ENCODE peak calls at places on chromosomes 5 and 9, in ten cellular contexts. U is dorsolateral prefrontal cortex; A is GM13976; M is activated CD8-positive, alpha-beta T cell treated with anti-CD3 and anti-CD28 coated beads for 36 hours; T is natural killer cell; R is WTC11; F is kidney; I is astrocyte of the spinal cord; Y is kidney epithelial cell; K is foreskin fibroblast. W is an unnamed sample.

GRCh38 chr5:134541736-134542376 is 16.4 kb downstream of the JADE2 start:
- DNase-seq in T (no peak), R (peak; percentile 82), U (no peak), K (no peak), A (peak; percentile 68), I (peak; percentile 46), F (no peak), M (peak; percentile 45), Y (no peak), W (peak; percentile 46)

GRCh38 chr9:121949766-121950165 is 143.3 kb downstream of the TTLL11 start:
- DNase-seq in U (no peak), R (no peak), F (no peak), K (no peak), T (no peak), M (no peak), I (no peak), A (no peak), Y (no peak), W (no peak)

GRCh38 chr9:134696433-134696832 is 54.8 kb downstream of the COL5A1 start:
- DNase-seq in I (no peak), F (no peak), M (no peak), A (no peak), Y (no peak), R (no peak), T (no peak), K (no peak), U (no peak), W (no peak)

GRCh38 chr5:163913548-163913947 is 408.1 kb downstream of the MAT2B start:
- DNase-seq in I (no peak), T (no peak), M (no peak), A (no peak), Y (no peak), K (no peak), R (no peak), F (no peak), U (no peak), W (no peak)

GRCh38 chr5:107570805-107571531 is 99.8 kb downstream of the EFNA5 start:
- DNase-seq in R (peak; percentile 28), Y (no peak), F (no peak), M (peak; percentile 63), U (no peak), A (peak; percentile 52), T (peak; percentile 35), K (no peak), I (no peak), W (peak; percentile 55)

GRCh38 chr9:126702501-126703329 is 89.0 kb downstream of the LMX1B start:
- DNase-seq in U (no peak), F (peak; percentile 57), A (peak; percentile 72), I (no peak), Y (no peak), T (peak; percentile 46), R (peak; percentile 84), M (peak; percentile 64), K (no peak), W (peak; percentile 66)

GRCh38 chr9:26786571-26786970 is 106.0 kb downstream of the CAAP1 start:
- DNase-seq in K (no peak), Y (no peak), U (no peak), I (no peak), R (no peak), F (no peak), T (no peak), M (no peak), A (no peak), W (no peak)

GRCh38 chr9:6239694-6240093 is 24.1 kb downstream of the IL33 start:
- DNase-seq in R (no peak), Y (no peak), T (no peak), K (no peak), I (no peak), A (no peak), F (no peak), M (no peak), U (no peak), W (no peak)

GRCh38 chr9:116501871-116502270 is 185.2 kb upstream of the TRIM32 start:
- DNase-seq in A (no peak), R (no peak), F (no peak), U (no peak), T (no peak), Y (peak; percentile 80), I (peak; percentile 23), M (no peak), K (peak; percentile 52), W (no peak)

GRCh38 chr9:25377039-25377438 is 301.2 kb downstream of the TUSC1 start:
- DNase-seq in K (no peak), R (no peak), Y (no peak), U (no peak), T (no peak), F (no peak), I (no peak), A (no peak), M (no peak), W (no peak)

GRCh38 chr9:96856363-96857286 is 2.3 kb upstream of the ZNF782 start:
- DNase-seq in K (peak; percentile 49), Y (no peak), R (peak; percentile 72), T (peak; percentile 42), I (peak; percentile 71), A (peak; percentile 48), U (peak; percentile 79), F (peak; percentile 80), M (peak; percentile 74), W (peak; percentile 54)

GRCh38 chr9:97954550-97954989 is 16.6 kb upstream of the HEMGN start:
- DNase-seq in A (peak; percentile 75), M (peak; percentile 73), R (peak; percentile 71), F (no peak), I (peak; percentile 9), Y (peak; percentile 19), U (no peak), K (no peak), T (no peak), W (peak; percentile 63)

GRCh38 chr5:133396187-133396621 is 216.1 kb downstream of the FSTL4 start:
- DNase-seq in A (no peak), Y (no peak), K (no peak), R (peak; percentile 47), I (no peak), F (no peak), M (no peak), T (no peak), U (no peak), W (no peak)

DNA sequence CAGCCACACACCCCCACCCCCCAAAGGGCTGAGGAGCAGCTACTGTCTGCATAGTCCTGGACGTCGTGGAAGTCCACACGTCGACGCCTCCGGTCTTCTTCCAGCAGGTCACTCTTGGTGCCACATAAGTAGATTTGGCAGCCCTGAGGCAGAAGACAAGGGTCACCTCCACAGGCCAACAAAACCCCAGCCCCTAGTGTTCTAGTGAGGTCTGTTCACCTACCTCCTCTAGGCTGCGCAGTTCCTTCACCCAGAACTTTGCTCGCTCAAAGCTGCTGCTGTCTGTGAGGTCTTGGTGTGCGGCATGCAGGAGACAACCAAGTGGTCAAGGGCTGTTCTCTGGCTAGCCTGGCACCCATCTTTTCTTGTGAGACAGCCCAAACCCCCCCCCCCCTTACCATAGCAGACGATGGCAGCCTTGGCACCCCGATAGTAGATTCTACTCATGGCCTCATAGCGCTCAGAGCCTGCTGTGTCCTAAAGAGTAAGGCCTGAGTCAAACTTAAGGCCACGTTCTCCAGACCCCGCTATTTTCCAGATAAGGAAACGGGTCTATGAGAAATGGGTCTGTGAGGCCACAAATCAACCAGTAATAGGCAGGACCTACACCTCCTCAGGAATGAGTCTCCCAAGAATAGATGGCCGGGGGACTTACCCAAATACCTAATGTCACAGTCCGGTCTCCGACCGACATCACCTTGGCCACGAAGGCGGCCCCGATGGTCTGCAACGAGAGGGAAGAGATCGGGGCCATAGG is 987 bp downstream of the RAB24 start:
- DNase-seq in F (no peak), R (no peak), M (no peak), T (no peak), U (no peak), I (no peak), A (no peak), K (no peak), Y (no peak), W (no peak)
- TF ChIP-seq CTCF in F (peak; percentile 3), R (no peak), M (no peak), T (no peak), U (no peak), I (no peak), A (no peak), K (no peak), Y (no peak), W (no peak)

DNA sequence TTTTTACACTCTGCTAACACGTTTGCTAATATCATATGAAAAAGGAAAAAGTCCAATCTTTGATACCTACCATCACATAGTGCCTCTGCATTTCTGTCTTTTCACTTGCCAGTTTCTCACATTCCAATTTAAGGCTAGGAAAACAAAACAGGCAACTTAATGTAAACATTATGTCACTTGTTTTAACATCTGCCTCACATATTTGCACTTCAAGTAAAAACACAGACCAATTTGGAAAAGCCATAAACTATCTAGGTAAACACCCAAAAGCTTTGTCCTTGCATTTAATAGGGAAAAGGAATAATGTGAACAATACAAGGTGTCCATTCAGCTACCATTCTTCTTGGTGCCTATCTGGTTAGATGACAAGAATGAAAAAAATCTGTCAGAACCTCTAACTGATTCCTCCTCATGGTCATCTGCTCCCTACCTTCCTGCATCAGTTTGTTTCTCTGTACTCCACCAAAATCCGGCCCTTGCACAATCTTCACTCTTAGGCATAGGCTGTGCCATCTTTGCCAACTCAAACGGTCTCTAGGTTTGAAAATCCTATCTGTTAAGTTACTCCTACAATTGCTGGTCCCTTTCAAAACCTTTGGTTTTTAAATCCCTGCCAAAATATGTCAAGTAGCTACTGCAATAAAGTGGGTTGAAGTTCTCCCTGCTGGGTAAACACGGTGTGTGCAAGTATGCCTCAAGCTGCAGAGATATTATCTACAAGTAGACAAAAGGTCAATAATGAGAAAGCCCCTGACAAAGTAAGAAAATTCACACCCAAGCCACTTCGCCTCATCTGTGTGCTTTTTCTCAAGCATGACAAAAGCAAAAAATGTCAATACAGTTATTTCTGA is 3.4 kb downstream of the TLE1 start:
- DNase-seq in I (peak; percentile 56), T (no peak), R (no peak), Y (no peak), U (no peak), K (no peak), F (no peak), A (no peak), M (no peak), W (no peak)
- TF ChIP-seq CTCF in I (peak; percentile 27), T (no peak), R (no peak), Y (no peak), U (no peak), K (no peak), F (no peak), A (no peak), M (no peak), W (no peak)

GRCh38 chr5:17099946-17100345 is 117.5 kb upstream of the BASP1 start:
- DNase-seq in Y (no peak), I (no peak), U (no peak), M (no peak), T (no peak), K (no peak), R (no peak), F (no peak), A (no peak), W (no peak)
- TF ChIP-seq CTCF in Y (no peak), I (no peak), U (no peak), M (no peak), T (no peak), K (no peak), R (no peak), F (no peak), A (no peak), W (no peak)

DNA sequence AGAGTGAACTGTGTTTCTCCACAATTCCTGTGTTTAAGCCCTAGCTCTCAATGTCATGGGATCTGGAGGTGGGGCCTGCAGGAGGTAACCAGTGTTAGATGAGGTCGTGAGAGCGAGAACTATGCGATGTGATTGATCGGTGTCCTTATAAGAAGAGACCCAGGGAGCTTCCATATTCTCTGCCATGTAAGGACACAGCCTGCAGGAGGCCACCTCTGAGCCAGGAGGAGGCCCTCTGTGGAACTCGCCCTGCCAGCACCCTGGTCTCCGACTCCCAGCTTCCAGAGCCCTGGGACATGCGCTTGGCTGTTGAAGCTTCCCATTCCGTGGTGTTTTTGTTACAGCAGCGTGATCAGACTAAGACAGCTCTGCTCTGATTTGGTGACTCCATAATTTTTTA is 255.4 kb downstream of the IRX2 start:
- DNase-seq in T (no peak), K (no peak), F (no peak), Y (no peak), U (no peak), R (no peak), I (no peak), M (no peak), A (no peak), W (no peak)
- TF ChIP-seq CTCF in T (no peak), K (no peak), F (no peak), Y (no peak), U (no peak), R (no peak), I (no peak), M (no peak), A (no peak), W (no peak)